ENCODE peak calls at places on chromosomes 5 and 9, in four cellular contexts. N is body of pancreas, E is nephron progenitor cell, B is heart left ventricle. L is an unnamed sample.

GRCh38 chr9:113632776-113633590 is 169.5 kb downstream of the RGS3 start:
- DNase-seq in N (peak), E (no peak), B (peak), L (no peak)

GRCh38 chr9:133443248-133443647 is 16.5 kb upstream of the CACFD1 start:
- DNase-seq in N (no peak), E (no peak), B (no peak), L (no peak)

GRCh38 chr9:120480707-120481106 is 99.3 kb downstream of the CDK5RAP2 start:
- DNase-seq in N (peak), E (no peak), B (no peak), L (no peak)

GRCh38 chr5:83285661-83286398 is 185.7 kb upstream of the VCAN start:
- DNase-seq in N (no peak), E (no peak), B (no peak), L (no peak)

GRCh38 chr5:123610665-123611406 is 98.9 kb downstream of the CSNK1G3 start:
- DNase-seq in N (no peak), E (peak), B (no peak), L (no peak)

GRCh38 chr5:11700376-11700775 is 203.9 kb downstream of the CTNND2 start:
- DNase-seq in N (no peak), E (no peak), B (no peak), L (no peak)

GRCh38 chr5:170631471-170632195 is 127.8 kb downstream of the KCNIP1 start:
- DNase-seq in N (peak), E (peak), B (no peak), L (peak)

GRCh38 chr5:1883120-1883924 is 597 bp upstream of the IRX4 start:
- DNase-seq in N (no peak), E (peak), B (peak), L (peak)

GRCh38 chr5:15601274-15601673 is 101.3 kb downstream of the FBXL7 start:
- DNase-seq in N (no peak), E (no peak), B (no peak), L (no peak)

GRCh38 chr9:81759680-81760215 is 70.4 kb upstream of the TLE1 start:
- DNase-seq in N (no peak), E (no peak), B (no peak), L (no peak)

GRCh38 chr5:172370648-172371248 is 83.6 kb downstream of the SH3PXD2B start:
- DNase-seq in N (peak), E (peak), B (no peak), L (no peak)

GRCh38 chr9:89849096-89849495 is 244.3 kb downstream of the GADD45G start:
- DNase-seq in N (no peak), E (no peak), B (no peak), L (no peak)

GRCh38 chr5:43215073-43215631 is 23.1 kb downstream of the NIM1K start:
- DNase-seq in N (no peak), E (no peak), B (no peak), L (no peak)

GRCh38 chr5:6408627-6409446 is 30.5 kb upstream of the MED10 start:
- DNase-seq in N (no peak), E (no peak), B (no peak), L (no peak)

GRCh38 chr9:136578915-136579637 is 33.2 kb upstream of the NOTCH1 start:
- DNase-seq in N (peak), E (peak), B (peak), L (no peak)

GRCh38 chr5:126108505-126108904 is 314.7 kb upstream of the GRAMD2B start:
- DNase-seq in N (no peak), E (no peak), B (no peak), L (no peak)

GRCh38 chr9:133509179-133510083 is 15.3 kb downstream of the MYMK start:
- DNase-seq in N (peak), E (peak), B (peak), L (no peak)

GRCh38 chr9:37066139-37066725 is 32.2 kb upstream of the PAX5 start:
- DNase-seq in N (no peak), E (no peak), B (no peak), L (no peak)

GRCh38 chr9:89753472-89754055 is 148.8 kb downstream of the GADD45G start:
- DNase-seq in N (no peak), E (no peak), B (no peak), L (no peak)

GRCh38 chr9:37010976-37011375 is 23.1 kb downstream of the PAX5 start:
- DNase-seq in N (no peak), E (no peak), B (no peak), L (no peak)

GRCh38 chr9:136725612-136726011 is 13.2 kb downstream of the DIPK1B start:
- DNase-seq in N (no peak), E (no peak), B (no peak), L (no peak)

GRCh38 chr5:142837274-142837673 is 67.1 kb downstream of the ARHGAP26 start:
- DNase-seq in N (no peak), E (no peak), B (no peak), L (no peak)

GRCh38 chr9:79382468-79382867 is 189.3 kb upstream of the TLE4 start:
- DNase-seq in N (no peak), E (no peak), B (no peak), L (no peak)

GRCh38 chr9:107378031-107378430 is 95.0 kb downstream of the RAD23B start:
- DNase-seq in N (no peak), E (no peak), B (no peak), L (no peak)

GRCh38 chr5:158770506-158770905 is 329.2 kb downstream of the EBF1 start:
- DNase-seq in N (no peak), E (no peak), B (no peak), L (no peak)
- TF ChIP-seq CTCF in N (no peak), E (peak), B (no peak), L (peak)

DNA sequence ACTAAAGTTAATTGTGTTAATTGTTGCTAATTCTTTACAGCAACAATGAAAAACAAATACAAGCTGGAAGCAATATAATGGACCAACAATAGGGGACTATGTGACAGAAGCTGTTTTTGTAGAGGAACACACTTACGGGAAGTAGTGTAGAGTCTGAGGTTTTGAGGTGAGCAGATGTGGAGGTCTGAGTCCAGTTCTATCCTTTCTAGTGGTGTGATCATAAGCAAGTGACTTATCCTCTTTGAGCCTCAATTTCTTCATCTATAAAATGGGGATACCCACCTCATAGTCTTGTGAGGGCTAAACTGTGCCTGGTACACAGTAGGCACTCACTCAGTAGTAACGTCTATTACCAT is 28.3 kb downstream of the ALG2 start:
- DNase-seq in N (no peak), E (no peak), B (no peak), L (no peak)
- TF ChIP-seq CTCF in N (no peak), E (no peak), B (no peak), L (peak)

GRCh38 chr5:89229331-89230070 is 346.5 kb upstream of the MEF2C start:
- DNase-seq in N (no peak), E (no peak), B (peak), L (peak)
- TF ChIP-seq CTCF in N (no peak), E (no peak), B (no peak), L (no peak)

GRCh38 chr5:149024978-149025377 is 37.9 kb downstream of the SH3TC2 start:
- DNase-seq in N (no peak), E (no peak), B (no peak), L (no peak)
- TF ChIP-seq CTCF in N (no peak), E (no peak), B (no peak), L (no peak)

DNA sequence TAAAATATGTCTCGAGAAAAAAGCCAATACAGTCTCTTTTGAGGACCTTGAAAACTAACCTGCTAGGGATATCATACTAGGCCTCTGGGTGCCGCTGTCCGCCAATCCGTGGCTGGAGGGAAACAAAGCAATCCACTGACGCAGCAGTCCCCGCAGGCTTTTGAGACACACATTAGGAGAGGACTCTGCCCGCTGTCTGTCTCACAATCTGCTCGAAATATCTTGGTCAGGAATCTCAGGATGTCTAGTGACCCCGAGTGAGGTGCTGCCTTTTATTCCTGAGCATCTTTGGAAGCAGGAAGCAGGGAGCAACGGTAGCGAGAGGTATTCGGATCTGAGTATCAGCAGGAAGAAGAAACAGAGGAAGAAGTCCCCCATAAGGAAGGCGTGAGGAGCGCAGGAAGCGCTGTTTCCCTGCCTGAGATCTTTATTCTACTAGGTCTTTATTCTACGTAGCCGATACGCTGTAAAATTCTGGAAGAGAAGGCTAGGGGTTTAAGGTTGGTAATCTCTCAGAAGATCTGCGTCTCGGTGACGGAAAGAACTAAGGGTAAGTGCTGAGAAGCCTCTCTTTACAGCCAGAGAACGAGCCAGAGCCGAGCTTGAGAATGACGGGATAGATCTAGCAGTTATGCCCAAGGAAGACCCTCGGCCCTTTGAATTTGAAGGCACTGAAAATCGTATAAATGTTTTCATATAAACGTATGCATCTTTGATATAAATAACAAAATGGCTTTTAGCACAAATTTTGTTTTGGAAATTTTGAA is 4.0 kb upstream of the PCDHGA1 start:
- DNase-seq in N (peak), E (peak), B (peak), L (no peak)
- TF ChIP-seq CTCF in N (peak), E (peak), B (peak), L (peak)

GRCh38 chr9:103789686-103790085 is 304.4 kb upstream of the SMC2 start:
- DNase-seq in N (no peak), E (no peak), B (no peak), L (no peak)
- TF ChIP-seq CTCF in N (no peak), E (peak), B (no peak), L (peak)

GRCh38 chr9:115883467-115884329 is 269.9 kb upstream of the PAPPA start:
- DNase-seq in N (peak), E (peak), B (no peak), L (no peak)

GRCh38 chr9:115879451-115879850 is 274.1 kb upstream of the PAPPA start:
- DNase-seq in N (no peak), E (no peak), B (no peak), L (no peak)

GRCh38 chr9:115884846-115885245 is 268.7 kb upstream of the PAPPA start:
- DNase-seq in N (no peak), E (no peak), B (no peak), L (no peak)

GRCh38 chr9:115880221-115880620 is 273.4 kb upstream of the PAPPA start:
- DNase-seq in N (no peak), E (no peak), B (no peak), L (no peak)

GRCh38 chr9:115882911-115883310 is 270.7 kb upstream of the PAPPA start:
- DNase-seq in N (no peak), E (no peak), B (no peak), L (no peak)
- TF ChIP-seq CTCF in N (no peak), E (no peak), B (no peak), L (no peak)

GRCh38 chr5:150653762-150654158 is 7.3 kb upstream of the MYOZ3 start:
- DNase-seq in N (no peak), E (no peak), B (no peak), L (no peak)

GRCh38 chr5:150651382-150651781 is 9.7 kb upstream of the MYOZ3 start:
- DNase-seq in N (no peak), E (no peak), B (peak), L (no peak)

GRCh38 chr5:150654181-150654580 is 6.9 kb upstream of the MYOZ3 start:
- DNase-seq in N (no peak), E (no peak), B (no peak), L (no peak)

GRCh38 chr5:150651924-150652688 is 8.9 kb upstream of the MYOZ3 start:
- DNase-seq in N (no peak), E (no peak), B (peak), L (no peak)

DNA sequence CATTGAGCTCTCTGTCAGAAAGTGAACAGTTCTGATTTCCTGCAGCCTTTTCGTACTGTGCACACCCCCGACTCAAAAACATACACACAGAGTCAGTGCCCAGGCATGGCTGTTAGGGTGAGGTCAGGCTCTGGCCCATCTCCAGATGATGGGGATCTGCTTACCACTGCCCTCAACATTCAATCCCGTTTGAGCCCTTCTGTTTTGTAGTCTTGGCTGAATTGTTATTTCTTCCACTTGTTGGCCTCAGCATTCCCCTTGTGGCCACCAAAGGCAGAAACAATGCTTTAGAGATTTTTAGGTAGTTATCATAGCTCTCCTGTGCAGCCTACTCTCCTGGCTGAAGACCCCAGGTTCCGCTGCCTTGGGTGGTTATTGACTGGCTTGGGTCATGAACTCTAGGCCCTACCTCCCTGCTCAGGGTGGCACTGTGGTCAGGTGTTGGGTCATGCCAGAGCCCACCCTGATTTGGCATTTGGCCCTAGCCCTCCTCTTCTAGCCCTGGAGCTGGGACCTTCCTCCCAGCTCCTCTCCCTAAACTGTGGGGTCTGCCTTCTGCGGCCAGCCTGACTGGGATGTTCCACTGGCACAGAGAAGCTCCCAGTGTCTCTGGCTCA is 7.8 kb upstream of the MYOZ3 start:
- DNase-seq in N (no peak), E (no peak), B (peak), L (no peak)
- TF ChIP-seq CTCF in N (no peak), E (no peak), B (no peak), L (peak)

L was measured in RWPE2.